ENCODE peak calls at places on chromosomes 3 and 15, in nine cellular contexts. One of them, this sample, is unnamed.

GRCh38 chr3:128698211-128699011 is 27.6 kb upstream of the RAB7A start:
- DNase-seq in HuH-7: peak; percentile 70
- DNase-seq in iris pigment epithelial cell: peak; percentile 12
- DNase-seq in HS-27A: no peak
- DNase-seq in GM04504: no peak
- DNase-seq in coronary artery: no peak
- DNase-seq in cerebellar nuclear complex: no peak
- DNase-seq in T-helper 2 cell: no peak
- DNase-seq in stimulated activated CD4-positive, alpha-beta T cell treated with anti-CD3 and anti-CD28 coated beads, Interleukin-12 subunit alpha, Interleukin-12 subunit beta, amount 100 ng/mL, for 24 hours: no peak
- DNase-seq in this sample: peak; percentile 79

GRCh38 chr3:143464850-143465249 is 345.3 kb downstream of the CHST2 start:
- DNase-seq in HS-27A: peak; percentile 31
- DNase-seq in GM04504: no peak
- DNase-seq in HuH-7: no peak
- DNase-seq in T-helper 2 cell: no peak
- DNase-seq in coronary artery: no peak
- DNase-seq in cerebellar nuclear complex: no peak
- DNase-seq in iris pigment epithelial cell: no peak
- DNase-seq in stimulated activated CD4-positive, alpha-beta T cell treated with anti-CD3 and anti-CD28 coated beads, Interleukin-12 subunit alpha, Interleukin-12 subunit beta, amount 100 ng/mL, for 24 hours: no peak
- DNase-seq in this sample: no peak

GRCh38 chr15:57384024-57384423 is 7.7 kb downstream of the CGNL1 start:
- DNase-seq in HS-27A: no peak
- DNase-seq in iris pigment epithelial cell: no peak
- DNase-seq in coronary artery: no peak
- DNase-seq in T-helper 2 cell: no peak
- DNase-seq in HuH-7: no peak
- DNase-seq in stimulated activated CD4-positive, alpha-beta T cell treated with anti-CD3 and anti-CD28 coated beads, Interleukin-12 subunit alpha, Interleukin-12 subunit beta, amount 100 ng/mL, for 24 hours: no peak
- DNase-seq in GM04504: no peak
- DNase-seq in cerebellar nuclear complex: no peak
- DNase-seq in this sample: no peak

GRCh38 chr3:126983653-126984390 is 907 bp downstream of the PLXNA1 start:
- DNase-seq in T-helper 2 cell: peak; percentile 29
- DNase-seq in GM04504: no peak
- DNase-seq in coronary artery: no peak
- DNase-seq in HuH-7: peak; percentile 55
- DNase-seq in iris pigment epithelial cell: peak; percentile 31
- DNase-seq in cerebellar nuclear complex: no peak
- DNase-seq in stimulated activated CD4-positive, alpha-beta T cell treated with anti-CD3 and anti-CD28 coated beads, Interleukin-12 subunit alpha, Interleukin-12 subunit beta, amount 100 ng/mL, for 24 hours: peak; percentile 41
- DNase-seq in HS-27A: no peak
- DNase-seq in this sample: no peak

GRCh38 chr15:74327756-74328155 is 39.7 kb downstream of the CYP11A1 start:
- DNase-seq in stimulated activated CD4-positive, alpha-beta T cell treated with anti-CD3 and anti-CD28 coated beads, Interleukin-12 subunit alpha, Interleukin-12 subunit beta, amount 100 ng/mL, for 24 hours: no peak
- DNase-seq in GM04504: no peak
- DNase-seq in cerebellar nuclear complex: no peak
- DNase-seq in coronary artery: no peak
- DNase-seq in T-helper 2 cell: no peak
- DNase-seq in HuH-7: no peak
- DNase-seq in HS-27A: no peak
- DNase-seq in iris pigment epithelial cell: no peak
- DNase-seq in this sample: no peak

GRCh38 chr15:73575636-73576247 is 57.4 kb downstream of the NPTN start:
- DNase-seq in iris pigment epithelial cell: peak; percentile 34
- DNase-seq in coronary artery: no peak
- DNase-seq in HuH-7: no peak
- DNase-seq in cerebellar nuclear complex: no peak
- DNase-seq in stimulated activated CD4-positive, alpha-beta T cell treated with anti-CD3 and anti-CD28 coated beads, Interleukin-12 subunit alpha, Interleukin-12 subunit beta, amount 100 ng/mL, for 24 hours: no peak
- DNase-seq in GM04504: no peak
- DNase-seq in HS-27A: no peak
- DNase-seq in T-helper 2 cell: no peak
- DNase-seq in this sample: peak; percentile 79

GRCh38 chr3:14926592-14926991 is 20.8 kb upstream of the NR2C2 start:
- DNase-seq in iris pigment epithelial cell: no peak
- DNase-seq in coronary artery: no peak
- DNase-seq in GM04504: no peak
- DNase-seq in stimulated activated CD4-positive, alpha-beta T cell treated with anti-CD3 and anti-CD28 coated beads, Interleukin-12 subunit alpha, Interleukin-12 subunit beta, amount 100 ng/mL, for 24 hours: no peak
- DNase-seq in cerebellar nuclear complex: no peak
- DNase-seq in T-helper 2 cell: no peak
- DNase-seq in HS-27A: no peak
- DNase-seq in HuH-7: no peak
- DNase-seq in this sample: no peak

GRCh38 chr3:155019576-155019975 is 60.5 kb upstream of the MME start:
- DNase-seq in coronary artery: no peak
- DNase-seq in HS-27A: no peak
- DNase-seq in iris pigment epithelial cell: peak; percentile 62
- DNase-seq in T-helper 2 cell: no peak
- DNase-seq in stimulated activated CD4-positive, alpha-beta T cell treated with anti-CD3 and anti-CD28 coated beads, Interleukin-12 subunit alpha, Interleukin-12 subunit beta, amount 100 ng/mL, for 24 hours: no peak
- DNase-seq in cerebellar nuclear complex: no peak
- DNase-seq in GM04504: no peak
- DNase-seq in HuH-7: no peak
- DNase-seq in this sample: no peak

GRCh38 chr3:197478746-197479668 is 76.8 kb downstream of the BDH1 start:
- DNase-seq in GM04504: no peak
- DNase-seq in T-helper 2 cell: no peak
- DNase-seq in stimulated activated CD4-positive, alpha-beta T cell treated with anti-CD3 and anti-CD28 coated beads, Interleukin-12 subunit alpha, Interleukin-12 subunit beta, amount 100 ng/mL, for 24 hours: no peak
- DNase-seq in coronary artery: no peak
- DNase-seq in HuH-7: no peak
- DNase-seq in iris pigment epithelial cell: no peak
- DNase-seq in HS-27A: no peak
- DNase-seq in cerebellar nuclear complex: peak; percentile 32
- DNase-seq in this sample: no peak

GRCh38 chr15:39391230-39391629 is 189.6 kb upstream of the THBS1 start:
- DNase-seq in stimulated activated CD4-positive, alpha-beta T cell treated with anti-CD3 and anti-CD28 coated beads, Interleukin-12 subunit alpha, Interleukin-12 subunit beta, amount 100 ng/mL, for 24 hours: no peak
- DNase-seq in coronary artery: no peak
- DNase-seq in cerebellar nuclear complex: no peak
- DNase-seq in T-helper 2 cell: no peak
- DNase-seq in HuH-7: no peak
- DNase-seq in GM04504: no peak
- DNase-seq in HS-27A: peak; percentile 19
- DNase-seq in iris pigment epithelial cell: no peak
- DNase-seq in this sample: no peak

GRCh38 chr15:51856714-51857380 is 27.4 kb downstream of the TMOD3 start:
- DNase-seq in iris pigment epithelial cell: peak; percentile 6
- DNase-seq in HuH-7: no peak
- DNase-seq in T-helper 2 cell: no peak
- DNase-seq in stimulated activated CD4-positive, alpha-beta T cell treated with anti-CD3 and anti-CD28 coated beads, Interleukin-12 subunit alpha, Interleukin-12 subunit beta, amount 100 ng/mL, for 24 hours: no peak
- DNase-seq in coronary artery: no peak
- DNase-seq in cerebellar nuclear complex: no peak
- DNase-seq in GM04504: no peak
- DNase-seq in HS-27A: no peak
- DNase-seq in this sample: no peak

GRCh38 chr3:168071535-168071934 is 24.2 kb downstream of the GOLIM4 start:
- DNase-seq in iris pigment epithelial cell: peak; percentile 96
- DNase-seq in cerebellar nuclear complex: no peak
- DNase-seq in T-helper 2 cell: no peak
- DNase-seq in HS-27A: peak; percentile 67
- DNase-seq in coronary artery: no peak
- DNase-seq in GM04504: peak; percentile 66
- DNase-seq in stimulated activated CD4-positive, alpha-beta T cell treated with anti-CD3 and anti-CD28 coated beads, Interleukin-12 subunit alpha, Interleukin-12 subunit beta, amount 100 ng/mL, for 24 hours: no peak
- DNase-seq in HuH-7: no peak
- DNase-seq in this sample: no peak

GRCh38 chr15:88918738-88919137 is 5.6 kb upstream of the MFGE8 start:
- DNase-seq in coronary artery: peak; percentile 93
- DNase-seq in GM04504: peak; percentile 97
- DNase-seq in T-helper 2 cell: no peak
- DNase-seq in stimulated activated CD4-positive, alpha-beta T cell treated with anti-CD3 and anti-CD28 coated beads, Interleukin-12 subunit alpha, Interleukin-12 subunit beta, amount 100 ng/mL, for 24 hours: no peak
- DNase-seq in cerebellar nuclear complex: no peak
- DNase-seq in HuH-7: no peak
- DNase-seq in HS-27A: peak; percentile 96
- DNase-seq in iris pigment epithelial cell: peak; percentile 99
- DNase-seq in this sample: no peak

GRCh38 chr15:67941643-67942315 is 101.9 kb upstream of the RNU6-1 start:
- DNase-seq in iris pigment epithelial cell: peak; percentile 37
- DNase-seq in HS-27A: peak; percentile 33
- DNase-seq in cerebellar nuclear complex: no peak
- DNase-seq in stimulated activated CD4-positive, alpha-beta T cell treated with anti-CD3 and anti-CD28 coated beads, Interleukin-12 subunit alpha, Interleukin-12 subunit beta, amount 100 ng/mL, for 24 hours: no peak
- DNase-seq in T-helper 2 cell: no peak
- DNase-seq in HuH-7: peak; percentile 36
- DNase-seq in GM04504: no peak
- DNase-seq in coronary artery: no peak
- DNase-seq in this sample: no peak

GRCh38 chr3:140050977-140051957 is 116.3 kb downstream of the CLSTN2 start:
- DNase-seq in HuH-7: no peak
- DNase-seq in coronary artery: no peak
- DNase-seq in cerebellar nuclear complex: no peak
- DNase-seq in HS-27A: no peak
- DNase-seq in GM04504: no peak
- DNase-seq in T-helper 2 cell: no peak
- DNase-seq in stimulated activated CD4-positive, alpha-beta T cell treated with anti-CD3 and anti-CD28 coated beads, Interleukin-12 subunit alpha, Interleukin-12 subunit beta, amount 100 ng/mL, for 24 hours: no peak
- DNase-seq in iris pigment epithelial cell: no peak
- DNase-seq in this sample: no peak

GRCh38 chr15:42284551-42284950 is 11.3 kb upstream of the TMEM87A start:
- DNase-seq in GM04504: no peak
- DNase-seq in HS-27A: no peak
- DNase-seq in stimulated activated CD4-positive, alpha-beta T cell treated with anti-CD3 and anti-CD28 coated beads, Interleukin-12 subunit alpha, Interleukin-12 subunit beta, amount 100 ng/mL, for 24 hours: no peak
- DNase-seq in coronary artery: no peak
- DNase-seq in cerebellar nuclear complex: no peak
- DNase-seq in HuH-7: no peak
- DNase-seq in iris pigment epithelial cell: no peak
- DNase-seq in T-helper 2 cell: no peak
- DNase-seq in this sample: no peak